ENCODE peak calls at places on chromosomes 2 and 18, in five cellular contexts. F is cardiac fibroblast; M is stimulated activated CD8-positive, alpha-beta memory T cell treated with anti-CD3 and anti-CD28 coated beads, Interleukin-4, amount 100 ng/mL, for 48 hours; U is foreskin fibroblast; O is activated naive CD4-positive, alpha-beta T cell treated with anti-CD3 and anti-CD28 coated beads, Interleukin-2, amount 10 ng/mL, durations not matched to agents 7 days and 5 days. G is an unnamed sample.

GRCh38 chr2:127095784-127096183 is 11.2 kb downstream of the BIN1 start:
- DNase-seq in F (no peak), M (no peak), U (no peak), O (no peak), G (no peak)

GRCh38 chr2:47237375-47238357 is 82.6 kb upstream of the STPG4 start:
- DNase-seq in F (peak; percentile 86), M (no peak), U (no peak), O (no peak), G (no peak)

GRCh38 chr2:137823196-137823595 is 141.1 kb upstream of the HNMT start:
- DNase-seq in F (no peak), M (no peak), U (no peak), O (no peak), G (no peak)

GRCh38 chr2:140696449-140696848 is 1434.4 kb downstream of the LRP1B start:
- DNase-seq in F (no peak), M (no peak), U (no peak), O (no peak), G (no peak)

GRCh38 chr2:95060446-95061118 is 35.1 kb downstream of the MAL start:
- DNase-seq in F (no peak), M (peak; percentile 16), U (no peak), O (no peak), G (no peak)

GRCh38 chr2:2188344-2189111 is 142.5 kb downstream of the MYT1L start:
- DNase-seq in F (no peak), M (no peak), U (no peak), O (no peak), G (no peak)

GRCh38 chr18:32276896-32277295 is 87.1 kb downstream of the MEP1B start:
- DNase-seq in F (peak; percentile 37), M (no peak), U (no peak), O (no peak), G (no peak)

GRCh38 chr2:10220516-10221391 is 82.0 kb upstream of the HPCAL1 start:
- DNase-seq in F (peak; percentile 84), M (no peak), U (peak; percentile 69), O (no peak), G (no peak)

GRCh38 chr18:36648803-36649202 is 180.0 kb downstream of the TPGS2 start:
- DNase-seq in F (no peak), M (no peak), U (no peak), O (no peak), G (no peak)

GRCh38 chr2:215921884-215922283 is 91.5 kb downstream of the MREG start:
- DNase-seq in F (peak; percentile 95), M (no peak), U (peak; percentile 94), O (no peak), G (peak; percentile 52)

GRCh38 chr2:37833420-37833819 is 91.7 kb upstream of the RMDN2 start:
- DNase-seq in F (peak; percentile 27), M (peak; percentile 42), U (no peak), O (no peak), G (peak; percentile 29)

GRCh38 chr18:10850216-10850615 is 299.2 kb downstream of the PIEZO2 start:
- DNase-seq in F (no peak), M (no peak), U (no peak), O (no peak), G (no peak)

GRCh38 chr2:202818321-202818720 is 53.2 kb downstream of the ICA1L start:
- DNase-seq in F (no peak), M (no peak), U (no peak), O (no peak), G (no peak)

GRCh38 chr2:218648473-218649100 is 10.8 kb downstream of the ZNF142 start:
- DNase-seq in F (peak; percentile 78), M (peak; percentile 66), U (peak; percentile 48), O (peak; percentile 72), G (no peak)

GRCh38 chr2:77818186-77818585 is 296.0 kb upstream of the LRRTM4 start:
- DNase-seq in F (no peak), M (no peak), U (no peak), O (no peak), G (no peak)

GRCh38 chr2:55045685-55046221 is 4.5 kb downstream of the RTN4 start:
- DNase-seq in F (no peak), M (no peak), U (no peak), O (no peak), G (no peak)

GRCh38 chr2:40690036-40690435 is 238.1 kb upstream of the SLC8A1 start:
- DNase-seq in F (no peak), M (no peak), U (no peak), O (no peak), G (no peak)

GRCh38 chr2:140504596-140504995 is 1626.2 kb downstream of the LRP1B start:
- DNase-seq in F (no peak), M (no peak), U (no peak), O (no peak), G (no peak)

GRCh38 chr18:38198956-38199355 is 633.4 kb upstream of the CELF4 start:
- DNase-seq in F (no peak), M (no peak), U (no peak), O (no peak), G (no peak)

GRCh38 chr2:225367482-225367881 is 32.0 kb upstream of the NYAP2 start:
- DNase-seq in F (no peak), M (no peak), U (no peak), O (no peak), G (no peak)

GRCh38 chr2:97995026-97995733 is 568 bp downstream of the TMEM131 start:
- DNase-seq in F (peak; percentile 48), M (peak; percentile 66), U (no peak), O (peak; percentile 64), G (no peak)

GRCh38 chr2:239160226-239161143 is 240.3 kb downstream of the HDAC4 start:
- DNase-seq in F (no peak), M (no peak), U (no peak), O (peak; percentile 19), G (no peak)

GRCh38 chr2:98311771-98312545 is 34.3 kb upstream of the CNGA3 start:
- DNase-seq in F (no peak), M (no peak), U (no peak), O (no peak), G (no peak)

GRCh38 chr2:31270136-31270535 is 36.2 kb downstream of the EHD3 start:
- DNase-seq in F (peak; percentile 63), M (no peak), U (peak; percentile 85), O (no peak), G (no peak)

GRCh38 chr2:43426305-43427031 is 169.4 kb downstream of the THADA start:
- DNase-seq in F (peak; percentile 96), M (peak; percentile 68), U (peak; percentile 95), O (peak; percentile 85), G (no peak)

GRCh38 chr2:72103690-72104089 is 44.0 kb downstream of the CYP26B1 start:
- DNase-seq in F (no peak), M (peak; percentile 5), U (no peak), O (peak; percentile 4), G (no peak)

GRCh38 chr18:57980573-57981348 is 63.3 kb upstream of the NEDD4L start:
- DNase-seq in F (no peak), M (no peak), U (no peak), O (no peak), G (no peak)

GRCh38 chr18:56148373-56148772 is 490.0 kb downstream of the TXNL1 start:
- DNase-seq in F (peak; percentile 94), M (no peak), U (peak; percentile 71), O (no peak), G (no peak)

GRCh38 chr2:233410191-233410760 is 56.0 kb downstream of the DGKD start:
- DNase-seq in F (no peak), M (no peak), U (no peak), O (no peak), G (no peak)

GRCh38 chr2:46351388-46352141 is 54.4 kb downstream of the EPAS1 start:
- DNase-seq in F (peak; percentile 27), M (peak; percentile 82), U (no peak), O (peak; percentile 89), G (no peak)